ENCODE peak calls at places on chromosomes 4 and X, in four cellular contexts. L is mesenchymal stem cell, K is H9, R is IMR-90. N is an unnamed sample.

GRCh38 chr4:152735302-152735917 is 44.1 kb downstream of the TIGD4 start:
- DNase-seq in L (peak), K (no peak), R (peak), N (no peak)

GRCh38 chr4:135838889-135839288 is 1637.3 kb upstream of the PABPC4L start:
- DNase-seq in L (peak), K (peak), R (peak), N (peak)

GRCh38 chrX:38484607-38485498 is 76.5 kb upstream of the TSPAN7 start:
- DNase-seq in L (no peak), K (no peak), R (no peak), N (no peak)

GRCh38 chr4:6271701-6272465 is 2.2 kb downstream of the WFS1 start:
- DNase-seq in L (no peak), K (no peak), R (no peak), N (no peak)

GRCh38 chrX:49172280-49172780 is 632 bp downstream of the PLP2 start:
- DNase-seq in L (peak), K (no peak), R (peak), N (no peak)

GRCh38 chr4:17030543-17030942 is 132.1 kb upstream of the LDB2 start:
- DNase-seq in L (peak), K (no peak), R (peak), N (no peak)

GRCh38 chrX:65127804-65128203 is 151.6 kb upstream of the ZC4H2 start:
- DNase-seq in L (no peak), K (no peak), R (no peak), N (no peak)

GRCh38 chrX:116605576-116605975 is 142.8 kb upstream of the CT83 start:
- DNase-seq in L (no peak), K (no peak), R (no peak), N (no peak)

GRCh38 chr4:153393397-153393796 is 48.9 kb downstream of the MND1 start:
- DNase-seq in L (peak), K (no peak), R (peak), N (no peak)

GRCh38 chrX:10598540-10598939 is 21.8 kb downstream of the MID1 start:
- DNase-seq in L (no peak), K (no peak), R (no peak), N (no peak)

GRCh38 chr4:55323375-55323774 is 22.7 kb upstream of the SRD5A3 start:
- DNase-seq in L (no peak), K (no peak), R (no peak), N (no peak)

GRCh38 chrX:9340619-9341304 is 124.1 kb upstream of the TBL1X start:
- DNase-seq in L (peak), K (peak), R (peak), N (no peak)

GRCh38 chrX:7444967-7445366 is 297.0 kb upstream of the PUDP start:
- DNase-seq in L (no peak), K (no peak), R (no peak), N (no peak)

GRCh38 chr4:21512351-21512750 is 436.2 kb downstream of the KCNIP4 start:
- DNase-seq in L (peak), K (no peak), R (peak), N (peak)

GRCh38 chrX:30653415-30654131 is at the start of gene GK:
- DNase-seq in L (peak), K (peak), R (peak), N (peak)

GRCh38 chr4:36269533-36269932 is 11.9 kb upstream of the DTHD1 start:
- DNase-seq in L (no peak), K (no peak), R (no peak), N (no peak)

GRCh38 chrX:47483310-47484268 is 567 bp upstream of the ZNF41 start:
- DNase-seq in L (peak), K (no peak), R (peak), N (no peak)

GRCh38 chrX:24838624-24839023 is 144.9 kb downstream of the POLA1 start:
- DNase-seq in L (peak), K (no peak), R (peak), N (peak)

GRCh38 chr4:116015549-116015948 is 902.1 kb upstream of the NDST4 start:
- DNase-seq in L (no peak), K (no peak), R (no peak), N (no peak)

GRCh38 chr4:24477919-24478318 is 106.4 kb downstream of the DHX15 start:
- DNase-seq in L (peak), K (peak), R (peak), N (no peak)

GRCh38 chr4:71472946-71473345 is 134.1 kb downstream of the SLC4A4 start:
- DNase-seq in L (peak), K (no peak), R (peak), N (no peak)

GRCh38 chrX:25048176-25048575 is 32.4 kb upstream of the ARX start:
- DNase-seq in L (no peak), K (no peak), R (no peak), N (no peak)

DNA sequence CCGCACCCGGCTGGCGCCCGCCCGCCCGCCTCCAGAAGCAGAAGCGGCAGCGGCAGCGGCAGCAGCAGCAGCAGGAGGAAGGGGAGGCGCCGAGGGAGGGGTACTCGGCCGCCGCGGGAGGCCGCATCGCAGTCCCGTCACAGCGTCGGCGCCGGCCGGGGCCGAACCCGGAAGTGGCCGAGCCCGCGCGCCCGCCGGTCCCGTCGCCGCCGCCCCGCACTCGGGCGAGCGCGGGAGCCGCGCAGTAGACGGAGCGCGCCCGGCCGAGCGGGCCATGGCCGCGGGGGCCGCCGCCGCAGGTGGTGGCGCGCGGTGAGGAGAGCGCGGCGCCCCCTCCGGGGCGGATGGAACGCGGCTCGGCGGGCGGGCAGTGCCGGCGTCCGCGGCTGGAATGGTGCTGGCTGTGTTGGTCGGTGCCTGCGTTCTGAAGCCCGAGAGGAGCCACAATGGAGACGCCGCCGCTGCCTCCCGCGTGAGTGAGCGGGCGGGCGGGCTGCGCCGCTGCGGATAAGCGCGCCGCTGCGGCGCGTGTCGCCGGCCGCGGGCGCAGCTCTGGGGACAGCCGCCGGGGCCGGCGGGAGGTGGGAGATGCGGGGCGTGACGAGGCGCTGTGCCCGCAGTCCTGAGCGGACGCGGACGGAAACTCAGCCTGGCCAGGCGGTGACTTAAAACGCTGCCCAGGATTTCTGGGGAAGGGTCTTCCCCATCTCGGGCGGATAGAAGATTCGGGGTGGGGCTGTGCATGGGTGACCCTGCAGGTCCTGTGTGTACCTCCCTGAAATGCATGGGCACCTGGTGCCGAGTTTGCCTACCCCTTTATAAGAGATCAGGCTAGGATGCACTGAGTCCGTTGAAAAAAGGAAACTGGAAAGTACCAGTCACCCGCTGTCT is at the start of gene KLHL2:
- DNase-seq in L (peak), K (peak), R (peak), N (peak)
- H2BK120ac ChIP-seq in L (peak), K (no peak), R (no peak), N (no peak)

GRCh38 chrX:98380106-98380505 is 1496.4 kb downstream of the RPA4 start:
- DNase-seq in L (no peak), K (peak), R (no peak), N (no peak)
- H2BK120ac ChIP-seq in L (no peak), K (no peak), R (no peak), N (no peak)

GRCh38 chr4:138114434-138114833 is 127.7 kb downstream of the SLC7A11 start:
- DNase-seq in L (peak), K (no peak), R (peak), N (no peak)
- H2BK120ac ChIP-seq in L (no peak), K (no peak), R (no peak), N (no peak)

GRCh38 chrX:13029341-13029740 is 15.1 kb downstream of the FAM9C start:
- DNase-seq in L (peak), K (peak), R (peak), N (no peak)
- H2BK120ac ChIP-seq in L (no peak), K (no peak), R (peak), N (no peak)

DNA sequence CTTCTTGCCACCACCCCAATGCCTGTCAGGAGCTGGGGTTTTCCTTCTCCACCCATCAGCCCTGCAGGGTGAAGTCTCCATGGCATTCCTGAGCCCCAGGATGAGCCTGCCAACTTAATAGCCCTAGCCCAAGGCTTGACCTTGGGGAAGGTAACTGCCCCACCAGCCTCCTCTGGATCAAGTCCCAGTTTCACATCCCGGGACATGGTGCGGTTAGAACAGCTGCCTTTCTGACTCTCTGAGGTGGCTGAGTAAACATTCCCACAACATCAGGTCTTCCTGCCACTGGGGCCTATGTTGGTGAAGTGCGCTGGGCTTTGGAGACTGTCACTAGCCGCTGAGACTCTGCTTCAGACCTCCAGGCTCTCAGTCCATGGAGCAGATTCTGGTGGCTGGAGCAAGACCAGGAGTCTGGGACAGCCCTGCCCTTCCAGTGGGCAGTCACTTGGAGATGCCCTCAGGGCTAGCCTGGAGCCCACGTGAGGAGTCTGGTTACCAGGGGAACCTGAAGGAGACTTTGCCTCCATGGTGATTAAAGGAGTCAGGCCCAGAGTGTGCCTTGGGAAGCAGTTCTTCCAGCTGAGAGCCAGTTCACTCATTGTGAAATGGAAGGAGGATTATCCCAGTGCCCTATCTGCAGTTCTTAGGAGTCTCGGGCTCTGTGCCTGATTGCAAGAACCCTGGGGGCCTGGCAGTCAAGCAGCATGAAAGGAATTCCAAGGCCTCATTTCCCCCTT is 56.8 kb downstream of the SMIM20 start:
- DNase-seq in L (peak), K (no peak), R (no peak), N (no peak)
- H2BK120ac ChIP-seq in L (no peak), K (no peak), R (no peak), N (no peak)

GRCh38 chr4:134546279-134546678 is 344.7 kb upstream of the PABPC4L start:
- DNase-seq in L (no peak), K (no peak), R (no peak), N (no peak)

GRCh38 chr4:134552063-134552462 is 350.5 kb upstream of the PABPC4L start:
- DNase-seq in L (no peak), K (no peak), R (no peak), N (no peak)

GRCh38 chr4:134548052-134548628 is 346.6 kb upstream of the PABPC4L start:
- DNase-seq in L (no peak), K (no peak), R (no peak), N (no peak)

GRCh38 chr4:134551348-134551747 is 349.8 kb upstream of the PABPC4L start:
- DNase-seq in L (no peak), K (no peak), R (no peak), N (no peak)
- H2BK120ac ChIP-seq in L (no peak), K (no peak), R (no peak), N (no peak)

DNA sequence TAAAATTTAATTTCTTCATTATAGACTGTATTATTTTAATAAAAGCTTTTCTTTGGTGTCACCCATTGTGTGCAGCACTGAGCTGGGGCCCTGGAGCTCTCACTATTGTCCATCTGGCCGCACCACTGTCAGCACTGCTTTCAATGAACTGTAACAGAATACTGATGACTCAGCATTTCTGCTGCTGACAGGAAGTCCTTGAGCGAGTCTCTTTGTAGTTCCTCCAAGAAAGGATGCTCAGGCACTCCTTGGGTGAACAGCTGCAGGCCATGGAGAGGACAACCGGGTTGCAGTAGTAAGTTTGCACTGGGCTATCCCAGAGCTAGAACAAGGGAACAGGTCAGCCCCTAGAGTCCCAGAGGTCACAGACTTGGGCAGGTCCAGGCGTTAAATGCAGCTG is 81.6 kb downstream of the SORBS2 start:
- DNase-seq in L (no peak), K (no peak), R (no peak), N (peak)
- H2BK120ac ChIP-seq in L (no peak), K (no peak), R (no peak), N (no peak)

N was measured in neuronal stem cell.